ENCODE peak calls at places on chromosomes 5 and 9, in eight cellular contexts. S is CD8-positive, alpha-beta T cell; D is BE2C; Z is DND-41; J is transverse colon; P is Peyer's patch; T is NT2/D1; B is breast epithelium. A is an unnamed sample.

GRCh38 chr5:31854181-31854624 is 215.3 kb downstream of the PDZD2 start:
- DNase-seq in S (peak; percentile 7), D (no peak), Z (no peak), J (no peak), P (no peak), T (peak; percentile 50), B (no peak), A (no peak)

GRCh38 chr5:179270581-179271300 is 74.5 kb downstream of the ADAMTS2 start:
- DNase-seq in S (peak; percentile 0), D (peak; percentile 7), Z (no peak), J (peak; percentile 9), P (no peak), T (no peak), B (peak; percentile 52), A (no peak)

GRCh38 chr5:112203229-112203628 is 215.8 kb downstream of the EPB41L4A start:
- DNase-seq in S (no peak), D (no peak), Z (no peak), J (no peak), P (no peak), T (no peak), B (no peak), A (no peak)

GRCh38 chr5:154356256-154356655 is 89.5 kb upstream of the SAP30L start:
- DNase-seq in S (no peak), D (no peak), Z (no peak), J (no peak), P (no peak), T (no peak), B (no peak), A (no peak)

GRCh38 chr5:61578858-61579503 is 246.9 kb downstream of the ZSWIM6 start:
- DNase-seq in S (no peak), D (no peak), Z (no peak), J (no peak), P (no peak), T (no peak), B (no peak), A (no peak)

GRCh38 chr9:138073408-138073807 is 195.8 kb downstream of the CACNA1B start:
- DNase-seq in S (no peak), D (no peak), Z (no peak), J (no peak), P (peak; percentile 7), T (no peak), B (no peak), A (no peak)

GRCh38 chr9:26973989-26974388 is 17.8 kb downstream of the IFT74 start:
- DNase-seq in S (no peak), D (no peak), Z (no peak), J (no peak), P (no peak), T (no peak), B (no peak), A (no peak)

GRCh38 chr5:118195215-118195614 is 793.1 kb downstream of the DTWD2 start:
- DNase-seq in S (no peak), D (no peak), Z (no peak), J (no peak), P (no peak), T (no peak), B (no peak), A (no peak)

GRCh38 chr5:139285651-139286392 is 7.7 kb upstream of the MATR3 start:
- DNase-seq in S (no peak), D (no peak), Z (no peak), J (no peak), P (no peak), T (no peak), B (no peak), A (no peak)

GRCh38 chr9:89881431-89881830 is 276.6 kb downstream of the GADD45G start:
- DNase-seq in S (no peak), D (no peak), Z (no peak), J (no peak), P (peak; percentile 1), T (no peak), B (no peak), A (no peak)

GRCh38 chr9:91474656-91475055 is 51.0 kb upstream of the NFIL3 start:
- DNase-seq in S (no peak), D (no peak), Z (no peak), J (no peak), P (no peak), T (no peak), B (no peak), A (no peak)

GRCh38 chr9:124188331-124189110 is 69.2 kb upstream of the NEK6 start:
- DNase-seq in S (no peak), D (no peak), Z (no peak), J (no peak), P (no peak), T (no peak), B (no peak), A (no peak)

GRCh38 chr5:57538341-57538955 is 55.8 kb upstream of the ACTBL2 start:
- DNase-seq in S (no peak), D (no peak), Z (no peak), J (no peak), P (no peak), T (no peak), B (no peak), A (no peak)

GRCh38 chr9:11457809-11458785 is 845.3 kb upstream of the PTPRD start:
- DNase-seq in S (no peak), D (no peak), Z (no peak), J (no peak), P (no peak), T (no peak), B (no peak), A (no peak)

GRCh38 chr9:132609829-132610228 is 27.4 kb downstream of the BARHL1 start:
- DNase-seq in S (no peak), D (no peak), Z (no peak), J (no peak), P (no peak), T (no peak), B (no peak), A (no peak)

GRCh38 chr5:13591621-13592020 is 352.9 kb downstream of the DNAH5 start:
- DNase-seq in S (no peak), D (no peak), Z (no peak), J (no peak), P (no peak), T (no peak), B (no peak), A (no peak)

GRCh38 chr9:137320555-137321384 is 18.7 kb upstream of the NRARP start:
- DNase-seq in S (peak; percentile 18), D (peak; percentile 26), Z (no peak), J (peak; percentile 17), P (peak; percentile 72), T (no peak), B (no peak), A (peak; percentile 93)

GRCh38 chr5:1321576-1321975 is 23.3 kb downstream of the CLPTM1L start:
- DNase-seq in S (no peak), D (no peak), Z (no peak), J (no peak), P (no peak), T (no peak), B (peak; percentile 12), A (no peak)
- H3K4me3 ChIP-seq in S (no peak overlapping the region), D (no peak overlapping the region), Z (no peak overlapping the region), J (no peak overlapping the region), P (no peak overlapping the region), T (no peak overlapping the region), B (no peak overlapping the region), A (no peak overlapping the region)

GRCh38 chr9:73165911-73166310 is 14.2 kb downstream of the ANXA1 start:
- DNase-seq in S (no peak), D (no peak), Z (no peak), J (no peak), P (no peak), T (no peak), B (no peak), A (no peak)

GRCh38 chr9:73162987-73163763 is 11.5 kb downstream of the ANXA1 start:
- DNase-seq in S (no peak), D (no peak), Z (no peak), J (no peak), P (no peak), T (no peak), B (no peak), A (no peak)

GRCh38 chr9:73170185-73170957 is 18.7 kb downstream of the ANXA1 start:
- DNase-seq in S (no peak), D (no peak), Z (no peak), J (no peak), P (no peak), T (no peak), B (no peak), A (no peak)

GRCh38 chr9:73166453-73166852 is 14.8 kb downstream of the ANXA1 start:
- DNase-seq in S (no peak), D (no peak), Z (no peak), J (no peak), P (no peak), T (no peak), B (no peak), A (no peak)

DNA sequence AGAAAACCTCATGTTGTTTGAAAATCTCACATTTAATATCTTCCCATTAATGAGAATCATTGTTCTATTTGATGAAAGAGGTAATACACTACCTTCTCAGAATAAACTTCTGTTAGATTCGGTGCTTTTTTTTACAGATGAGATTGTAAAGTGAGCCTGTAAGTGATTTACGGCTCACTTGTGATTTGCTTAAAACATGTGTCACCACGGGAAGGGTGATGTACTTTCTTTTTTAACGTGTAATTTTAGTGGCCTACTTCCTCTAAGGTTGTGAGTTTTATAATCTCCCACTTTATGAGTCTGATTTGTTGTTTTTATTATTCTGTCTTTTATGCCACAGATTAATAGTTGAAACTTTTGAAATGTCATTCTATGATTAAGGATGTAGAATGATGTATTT is 15.9 kb downstream of the ANXA1 start:
- DNase-seq in S (no peak), D (no peak), Z (no peak), J (no peak), P (no peak), T (no peak), B (no peak), A (no peak)
- H3K36me3 ChIP-seq in S (peaks cover 6% of the 10 kb centered on the region), D (no peaks in the 10 kb centered on the region), Z (peaks cover 79% of the 10 kb centered on the region), J (no peaks in the 10 kb centered on the region), P (peaks cover 38% of the 10 kb centered on the region), T (peaks cover 72% of the 10 kb centered on the region), B (peaks cover 20% of the 10 kb centered on the region), A (no peaks in the 10 kb centered on the region)

GRCh38 chr5:149406203-149406978 is 27.3 kb upstream of the IL17B start:
- DNase-seq in S (no peak), D (no peak), Z (no peak), J (peak; percentile 70), P (no peak), T (no peak), B (peak; percentile 67), A (no peak)
- H3K4me3 ChIP-seq in S (no peak overlapping the region), D (no peak overlapping the region), Z (no peak overlapping the region), J (peak overlapping the region; percentile 50), P (peak overlapping the region; percentile 38), T (no peak overlapping the region), B (peak overlapping the region; percentile 76), A (no peak overlapping the region)

DNA sequence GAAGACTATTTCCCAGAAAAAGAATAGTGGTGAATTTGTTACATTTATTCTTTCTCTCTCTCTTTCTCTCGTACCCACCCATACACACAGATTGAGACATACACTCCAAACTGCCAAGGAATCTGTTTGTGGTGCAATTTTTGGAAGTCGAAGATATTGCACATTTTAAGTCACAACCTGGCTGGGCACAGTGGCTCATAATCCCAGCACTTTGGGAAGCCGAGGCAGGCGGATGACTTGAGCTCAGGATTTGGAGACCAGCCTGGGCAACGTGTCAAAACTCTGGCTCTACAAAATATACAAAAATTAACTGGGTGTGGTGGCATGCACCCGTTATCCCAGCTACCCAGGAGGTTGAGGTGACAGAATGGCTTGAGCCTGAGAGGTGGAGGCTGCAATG is 19.1 kb upstream of the PLIN2 start:
- DNase-seq in S (no peak), D (no peak), Z (no peak), J (no peak), P (no peak), T (no peak), B (no peak), A (no peak)
- H3K36me3 ChIP-seq in S (no peaks in the 10 kb centered on the region), D (no peaks in the 10 kb centered on the region), Z (no peaks in the 10 kb centered on the region), J (no peaks in the 10 kb centered on the region), P (no peaks in the 10 kb centered on the region), T (no peaks in the 10 kb centered on the region), B (no peaks in the 10 kb centered on the region), A (no peaks in the 10 kb centered on the region)

GRCh38 chr9:127448112-127448805 is 2.9 kb downstream of the RPL12 start:
- DNase-seq in S (no peak), D (no peak), Z (no peak), J (no peak), P (no peak), T (no peak), B (no peak), A (no peak)
- H3K4me3 ChIP-seq in S (no peak overlapping the region), D (peak overlapping the region; percentile 94), Z (peak overlapping the region; percentile 86), J (no peak overlapping the region), P (no peak overlapping the region), T (no peak overlapping the region), B (peak overlapping the region; percentile 81), A (peak overlapping the region; percentile 99)

A was measured in OCI-LY7.